ENCODE peak calls at places on chromosomes 2 and 18, in seven cellular contexts. Y is sigmoid colon, O is HL-60, R is heart left ventricle, W is AG04450, A is cardiac muscle cell, D is WERI-Rb-1. H is an unnamed sample.

GRCh38 chr2:20561703-20562454 is 89.0 kb downstream of the HS1BP3 start:
- DNase-seq in Y (no peak), O (no peak), R (no peak), W (no peak), A (peak; percentile 66), D (no peak), H (no peak)

GRCh38 chr18:74608681-74609080 is 11.0 kb downstream of the ZNF407 start:
- DNase-seq in Y (no peak), O (no peak), R (no peak), W (no peak), A (peak; percentile 12), D (no peak), H (no peak)

GRCh38 chr18:51425889-51426288 is 228.4 kb upstream of the MEX3C start:
- DNase-seq in Y (no peak), O (no peak), R (no peak), W (no peak), A (peak; percentile 32), D (no peak), H (no peak)

GRCh38 chr2:204363513-204363912 is 181.8 kb upstream of the PARD3B start:
- DNase-seq in Y (no peak), O (no peak), R (no peak), W (no peak), A (no peak), D (no peak), H (no peak)

GRCh38 chr2:76197842-76198448 is 487.2 kb upstream of the GCFC2 start:
- DNase-seq in Y (peak; percentile 68), O (peak; percentile 12), R (peak; percentile 32), W (peak; percentile 44), A (peak; percentile 78), D (peak; percentile 80), H (peak; percentile 27)

GRCh38 chr2:172842749-172843349 is 107.2 kb downstream of the RAPGEF4 start:
- DNase-seq in Y (no peak), O (no peak), R (no peak), W (no peak), A (no peak), D (no peak), H (no peak)

GRCh38 chr2:158539176-158539895 is 82.6 kb downstream of the PKP4 start:
- DNase-seq in Y (no peak), O (peak; percentile 4), R (no peak), W (peak; percentile 75), A (peak; percentile 84), D (no peak), H (peak; percentile 46)

GRCh38 chr2:94762600-94762999 is 108.6 kb upstream of the TEKT4 start:
- DNase-seq in Y (no peak), O (no peak), R (no peak), W (no peak), A (no peak), D (no peak), H (no peak)

GRCh38 chr2:25808006-25808383 is 70.3 kb downstream of the ASXL2 start:
- DNase-seq in Y (no peak), O (no peak), R (no peak), W (no peak), A (no peak), D (no peak), H (no peak)

GRCh38 chr2:24521975-24522639 is 31.1 kb downstream of the NCOA1 start:
- DNase-seq in Y (no peak), O (no peak), R (no peak), W (no peak), A (no peak), D (no peak), H (no peak)

DNA sequence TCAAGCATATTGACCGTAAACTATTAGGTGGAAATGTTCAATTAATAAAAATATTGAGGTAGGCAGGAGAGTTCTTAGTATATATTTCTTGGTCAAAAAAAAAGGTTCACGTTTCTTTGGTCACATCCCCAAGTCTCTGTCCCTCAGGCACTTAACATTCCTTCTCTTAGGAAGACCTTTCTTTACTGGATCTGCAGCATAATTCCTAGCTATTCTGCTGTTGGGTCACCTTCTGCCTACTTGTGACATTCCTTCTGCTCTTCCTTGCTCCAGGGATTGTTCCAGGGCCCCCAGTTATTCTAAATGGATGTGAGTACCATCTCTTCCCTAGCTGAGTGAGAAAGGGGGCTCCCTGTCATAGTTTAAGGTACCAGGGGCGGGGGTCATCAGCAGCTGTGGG is 4.2 kb downstream of the UGP2 start:
- DNase-seq in Y (no peak), O (no peak), R (no peak), W (no peak), A (no peak), D (no peak), H (no peak)
- H3K4me3 ChIP-seq in Y (no peak overlapping the region), O (no peak overlapping the region), R (no peak overlapping the region), W (no peak overlapping the region), A (peak overlapping the region; percentile 54), D (no peak overlapping the region), H (no peak overlapping the region)

GRCh38 chr2:147646999-147647588 is 197.7 kb upstream of the ACVR2A start:
- DNase-seq in Y (no peak), O (no peak), R (no peak), W (no peak), A (no peak), D (no peak), H (no peak)
- TF ChIP-seq CTCF in Y (no peak), O (no peak), R (no peak), W (no peak), A (no peak), D (no peak), H (no peak)

DNA sequence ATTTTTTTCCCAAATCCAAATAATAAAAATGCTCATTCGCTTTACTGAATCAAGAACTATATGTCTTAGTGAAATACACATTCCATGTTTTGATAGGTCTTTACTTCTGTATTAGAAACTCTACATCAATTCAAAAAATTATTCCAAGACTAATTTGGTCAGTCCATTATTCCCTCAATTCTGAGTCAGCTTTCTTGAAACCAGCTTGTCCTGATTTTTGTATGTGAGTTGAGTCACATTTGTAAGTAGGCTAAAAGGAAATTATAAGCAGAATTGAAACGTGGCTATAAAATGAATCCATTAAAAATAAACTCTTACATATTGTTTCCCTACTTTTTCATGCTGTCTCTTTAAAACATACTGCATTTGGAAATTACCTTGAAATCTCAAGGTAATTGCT is 113.0 kb downstream of the DNER start:
- DNase-seq in Y (no peak), O (no peak), R (no peak), W (no peak), A (no peak), D (no peak), H (no peak)
- H3K4me3 ChIP-seq in Y (no peak overlapping the region), O (no peak overlapping the region), R (no peak overlapping the region), W (no peak overlapping the region), A (no peak overlapping the region), D (no peak overlapping the region), H (no peak overlapping the region)

DNA sequence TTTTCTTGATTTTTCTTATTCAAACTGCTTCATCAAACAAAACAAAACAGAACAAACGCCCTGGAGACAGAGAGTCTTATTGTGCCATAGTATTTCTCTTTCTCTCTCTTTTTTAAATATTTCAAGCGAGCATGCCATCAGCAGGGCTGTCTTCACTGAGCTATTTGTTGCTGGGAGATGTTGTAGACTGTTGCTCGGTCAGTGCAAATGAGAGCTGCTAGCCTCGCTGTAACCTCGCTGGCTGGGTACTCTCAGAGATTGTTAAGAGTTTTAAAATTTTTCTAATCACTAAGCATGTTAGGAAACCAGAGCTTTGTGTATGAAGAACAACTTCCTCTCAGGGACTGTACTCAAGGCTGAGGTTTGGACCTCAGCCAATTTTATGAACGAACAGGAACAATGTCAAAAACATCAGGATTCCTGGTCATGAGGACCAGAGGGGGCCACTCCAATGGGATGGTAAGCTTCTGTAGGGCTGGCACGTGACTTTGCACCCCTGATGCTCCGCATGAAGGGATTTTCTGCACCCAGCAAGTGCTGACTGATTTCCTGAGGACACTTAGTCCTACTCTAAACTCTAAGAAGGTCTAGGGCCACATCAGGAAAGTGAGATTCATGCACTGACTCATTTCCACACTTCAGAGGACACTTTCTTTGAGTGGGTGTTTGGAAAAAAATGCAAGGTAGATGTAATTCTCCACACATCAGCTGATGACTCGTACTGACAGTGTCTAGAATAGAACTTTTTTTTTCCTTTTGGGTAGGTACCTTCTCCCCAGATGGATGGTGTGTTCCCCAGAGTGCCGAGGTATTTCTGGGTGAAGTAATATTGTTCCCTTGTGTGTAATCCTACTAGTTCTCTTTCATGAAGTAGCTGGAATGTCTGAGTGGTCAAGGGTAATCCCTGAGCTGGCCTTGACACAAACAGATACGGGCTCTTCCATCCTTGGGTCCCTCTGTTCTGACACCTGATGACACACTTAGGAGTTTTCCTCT is 59.7 kb upstream of the IL1R1 start:
- DNase-seq in Y (peak; percentile 77), O (peak; percentile 45), R (no peak), W (no peak), A (peak; percentile 96), D (no peak), H (peak; percentile 86)
- TF ChIP-seq CTCF in Y (no peak), O (no peak), R (no peak), W (no peak), A (no peak), D (no peak), H (no peak)